ENCODE peak calls at places on chromosomes 13 and 19, in five cellular contexts. O is Peyer's patch, G is IMR-90, F is spleen, X is sigmoid colon. R is an unnamed sample.

GRCh38 chr19:36488816-36489138 is 584 bp downstream of the ZNF566 start:
- DNase-seq in O (no peak), G (no peak), F (no peak), X (no peak), R (no peak)

GRCh38 chr13:113819341-113819730 is 44.5 kb downstream of the GAS6 start:
- DNase-seq in O (no peak), G (no peak), F (no peak), X (no peak), R (no peak)

GRCh38 chr13:81738364-81738763 is 1397.4 kb upstream of the SPRY2 start:
- DNase-seq in O (no peak), G (no peak), F (no peak), X (no peak), R (no peak)

GRCh38 chr19:51163257-51163656 is 21.2 kb downstream of the SIGLEC7 start:
- DNase-seq in O (no peak), G (no peak), F (no peak), X (no peak), R (no peak)

GRCh38 chr13:31200636-31200970 is 828 bp downstream of the B3GLCT start:
- DNase-seq in O (peak), G (no peak), F (peak), X (peak), R (peak)

GRCh38 chr13:30584332-30584731 is 33.4 kb upstream of the USPL1 start:
- DNase-seq in O (no peak), G (no peak), F (no peak), X (no peak), R (no peak)

GRCh38 chr13:80141114-80141849 is 199.6 kb downstream of the SPRY2 start:
- DNase-seq in O (no peak), G (peak), F (no peak), X (no peak), R (no peak)

GRCh38 chr13:96248103-96248502 is 158.2 kb downstream of the HS6ST3 start:
- DNase-seq in O (no peak), G (no peak), F (no peak), X (no peak), R (no peak)

GRCh38 chr13:101876951-101877350 is 424.5 kb downstream of the ITGBL1 start:
- DNase-seq in O (no peak), G (no peak), F (no peak), X (no peak), R (no peak)

GRCh38 chr19:17522988-17523872 is 11.8 kb downstream of the PGLS start:
- DNase-seq in O (no peak), G (no peak), F (peak), X (peak), R (peak)

GRCh38 chr19:19137556-19138109 is 645 bp downstream of the TMEM161A start:
- DNase-seq in O (no peak), G (no peak), F (peak), X (no peak), R (no peak)

GRCh38 chr13:23743269-23743668 is 145.9 kb downstream of the MIPEP start:
- DNase-seq in O (no peak), G (no peak), F (no peak), X (no peak), R (no peak)

GRCh38 chr19:54725321-54725720 is 1.1 kb downstream of the KIR3DL3 start:
- DNase-seq in O (no peak), G (no peak), F (no peak), X (no peak), R (no peak)

GRCh38 chr19:33487901-33488817 is 33.4 kb downstream of the PEPD start:
- DNase-seq in O (peak), G (no peak), F (peak), X (peak), R (peak)

GRCh38 chr19:13015361-13016231 is 20.3 kb downstream of the NFIX start:
- DNase-seq in O (no peak), G (peak), F (no peak), X (no peak), R (no peak)

GRCh38 chr13:19154843-19155242 is 26.8 kb downstream of the TUBA3C start:
- DNase-seq in O (no peak), G (no peak), F (no peak), X (no peak), R (no peak)

GRCh38 chr19:43408043-43408442 is 6.6 kb upstream of the TEX101 start:
- DNase-seq in O (no peak), G (no peak), F (no peak), X (no peak), R (no peak)

GRCh38 chr19:34432797-34433196 is 4.6 kb downstream of the UBA2 start:
- DNase-seq in O (no peak), G (no peak), F (no peak), X (no peak), R (no peak)

GRCh38 chr13:96403241-96403640 is 313.3 kb downstream of the HS6ST3 start:
- DNase-seq in O (no peak), G (no peak), F (no peak), X (no peak), R (no peak)

GRCh38 chr13:94495806-94496205 is 16.3 kb upstream of the DCT start:
- DNase-seq in O (no peak), G (no peak), F (no peak), X (no peak), R (no peak)

GRCh38 chr13:50909605-50910482 is at the start of gene RNASEH2B:
- DNase-seq in O (peak), G (peak), F (peak), X (peak), R (peak)

GRCh38 chr13:109773276-109773675 is 13.1 kb downstream of the IRS2 start:
- DNase-seq in O (no peak), G (no peak), F (no peak), X (no peak), R (no peak)

GRCh38 chr19:32570081-32570785 is 10.8 kb upstream of the PDCD5 start:
- DNase-seq in O (peak), G (peak), F (no peak), X (peak), R (no peak)

GRCh38 chr13:22040810-22041364 is 370.0 kb downstream of the FGF9 start:
- DNase-seq in O (no peak), G (no peak), F (no peak), X (no peak), R (no peak)

GRCh38 chr19:57599761-57600383 is at the start of gene ZNF530:
- DNase-seq in O (peak), G (peak), F (peak), X (peak), R (peak)

GRCh38 chr13:41492432-41493267 is 35.3 kb downstream of the RGCC start:
- DNase-seq in O (no peak), G (no peak), F (no peak), X (no peak), R (no peak)

GRCh38 chr13:106917673-106918652 is 350.0 kb upstream of the ARGLU1 start:
- DNase-seq in O (peak), G (peak), F (peak), X (peak), R (peak)

GRCh38 chr19:34677386-34678084 is at the start of gene ZNF302:
- DNase-seq in O (peak), G (peak), F (peak), X (peak), R (peak)

GRCh38 chr13:67509039-67509438 is 278.9 kb upstream of the PCDH9 start:
- DNase-seq in O (no peak), G (no peak), F (no peak), X (no peak), R (no peak)

GRCh38 chr13:37679043-37679442 is 80.5 kb upstream of the POSTN start:
- DNase-seq in O (no peak), G (no peak), F (no peak), X (no peak), R (no peak)

GRCh38 chr19:12838182-12838890 is at the start of gene MAST1:
- DNase-seq in O (peak), G (no peak), F (peak), X (no peak), R (no peak)

GRCh38 chr19:16799740-16800139 is 29.5 kb upstream of the SIN3B start:
- DNase-seq in O (no peak), G (no peak), F (no peak), X (no peak), R (no peak)

GRCh38 chr13:77584111-77584510 is 48.6 kb downstream of the SCEL start:
- DNase-seq in O (no peak), G (no peak), F (no peak), X (no peak), R (no peak)

GRCh38 chr19:31946491-31946890 is 398.9 kb upstream of the ZNF507 start:
- DNase-seq in O (no peak), G (no peak), F (no peak), X (no peak), R (no peak)

GRCh38 chr13:71621152-71622124 is 245.6 kb downstream of the DACH1 start:
- DNase-seq in O (no peak), G (no peak), F (no peak), X (no peak), R (no peak)

GRCh38 chr19:45169602-45170001 is 8.4 kb downstream of the TRAPPC6A start:
- DNase-seq in O (no peak), G (no peak), F (no peak), X (no peak), R (no peak)

DNA sequence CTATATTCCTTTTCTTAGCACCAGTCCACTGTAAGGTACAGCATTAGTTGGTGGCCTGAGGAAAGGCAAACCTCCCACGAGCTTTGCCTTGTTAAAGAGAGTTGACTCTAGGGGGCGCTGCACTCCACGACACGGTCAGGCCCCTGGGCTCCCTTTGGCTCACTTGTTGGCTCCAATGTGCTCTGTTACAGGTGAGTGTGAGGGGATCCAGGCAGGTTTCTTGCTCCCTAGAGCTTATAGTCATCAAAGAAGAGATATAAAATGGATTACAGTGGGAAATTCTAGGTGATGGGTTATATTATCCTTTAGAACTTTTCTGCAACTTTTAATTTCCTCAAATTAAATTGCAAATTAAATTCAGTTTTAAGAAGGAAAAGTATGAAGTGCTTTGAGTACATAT is 3.7 kb downstream of the WDR87 start:
- DNase-seq in O (peak), G (peak), F (peak), X (peak), R (peak)
- H3K27ac ChIP-seq in O (no peak), G (no peak), F (no peak), X (no peak), R (no peak)

DNA sequence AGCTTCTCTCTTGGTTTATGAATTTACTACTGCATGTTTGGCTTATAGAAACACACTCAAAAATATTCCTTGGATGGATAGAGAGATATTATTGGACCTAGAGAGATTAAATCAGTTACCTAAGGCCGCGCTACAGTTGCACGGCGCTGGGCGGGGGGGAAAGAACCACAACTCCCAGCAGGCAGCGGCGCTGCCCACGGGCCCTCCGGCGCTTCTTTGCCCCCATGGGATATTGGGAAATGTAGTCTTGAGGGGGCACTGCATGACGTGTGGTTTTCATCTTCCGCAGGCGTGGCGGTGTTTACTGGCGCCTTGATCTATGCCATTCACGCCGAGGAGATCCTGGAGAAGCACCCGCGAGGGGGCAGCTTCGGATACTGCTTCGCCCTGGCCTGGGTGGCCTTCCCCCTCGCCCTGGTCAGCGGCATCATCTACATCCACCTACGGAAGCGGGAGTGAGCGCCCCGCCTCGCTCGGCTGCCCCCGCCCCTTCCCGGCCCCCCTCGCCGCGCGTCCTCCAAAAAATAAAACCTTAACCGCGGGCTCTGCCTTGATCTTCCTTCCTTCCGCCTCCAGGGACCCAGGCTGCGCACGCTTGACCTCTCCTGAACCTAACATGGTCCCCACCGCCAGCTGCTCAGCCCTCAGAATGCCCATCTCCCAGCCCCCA is 4.8 kb downstream of the EMP3 start:
- DNase-seq in O (peak), G (no peak), F (peak), X (peak), R (peak)
- TF ChIP-seq POLR2A in O (peak), G (no peak), F (no peak), X (no peak), R (peak)

GRCh38 chr13:27117947-27118346 is 53.7 kb downstream of the USP12 start:
- DNase-seq in O (no peak), G (no peak), F (no peak), X (no peak), R (no peak)
- H3K27ac ChIP-seq in O (no peak), G (peak), F (no peak), X (peak), R (no peak)

GRCh38 chr19:10329555-10329954 is 3.8 kb downstream of the RAVER1 start:
- DNase-seq in O (no peak), G (no peak), F (no peak), X (no peak), R (no peak)

GRCh38 chr19:10332965-10333757 is at the start of gene RAVER1:
- DNase-seq in O (peak), G (peak), F (peak), X (peak), R (peak)

GRCh38 chr19:10333758-10334339 is 520 bp upstream of the RAVER1 start:
- DNase-seq in O (no peak), G (no peak), F (no peak), X (no peak), R (no peak)

GRCh38 chr19:10334340-10335148 is 1.2 kb upstream of the RAVER1 start:
- DNase-seq in O (peak), G (peak), F (peak), X (peak), R (peak)

GRCh38 chr19:10332158-10332964 is 968 bp downstream of the RAVER1 start:
- DNase-seq in O (peak), G (no peak), F (no peak), X (no peak), R (no peak)
- TF ChIP-seq POLR2A in O (peak), G (no peak), F (no peak), X (no peak), R (no peak)

DNA sequence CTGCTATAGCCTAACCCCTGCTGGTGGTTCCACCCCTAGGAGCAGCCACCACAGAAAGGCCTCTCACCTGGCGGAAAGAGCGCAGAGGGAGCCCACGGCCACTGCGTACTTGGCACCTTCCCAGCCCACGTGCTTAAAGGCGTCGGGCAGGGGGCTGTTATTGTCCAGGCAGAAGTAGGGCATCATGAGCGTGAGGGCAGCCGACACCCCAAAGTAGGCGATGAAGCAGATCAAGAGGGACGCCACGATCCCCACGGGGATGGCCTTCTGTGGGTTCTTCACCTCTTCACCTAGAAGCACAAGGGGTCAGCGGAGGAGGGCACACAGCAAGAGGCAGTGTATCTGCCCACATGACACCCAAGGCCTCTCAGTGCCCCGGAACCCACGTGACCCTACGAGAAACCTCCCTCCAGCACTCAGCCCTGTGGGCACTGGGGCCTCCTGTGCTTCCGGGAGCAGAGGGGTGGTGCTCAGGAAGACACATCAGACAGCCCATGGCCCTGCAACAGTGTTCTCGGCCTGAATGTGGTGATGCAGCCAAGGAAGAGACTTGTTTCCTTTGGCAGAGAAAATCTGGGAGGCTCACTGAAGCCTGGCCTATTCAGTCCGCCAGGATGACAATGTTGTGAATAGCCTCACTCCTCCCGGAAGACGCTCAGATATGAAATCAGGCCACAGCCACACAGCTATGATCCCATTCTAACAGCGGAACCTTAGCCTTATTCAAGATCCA is 72.1 kb downstream of the SLC7A1 start:
- DNase-seq in O (peak), G (no peak), F (peak), X (no peak), R (no peak)
- H3K27ac ChIP-seq in O (no peak), G (no peak), F (no peak), X (peak), R (no peak)

GRCh38 chr19:3830841-3831589 is 37.8 kb downstream of the ZFR2 start:
- DNase-seq in O (no peak), G (no peak), F (no peak), X (no peak), R (no peak)
- TF ChIP-seq POLR2A in O (no peak), G (no peak), F (no peak), X (no peak), R (no peak)

DNA sequence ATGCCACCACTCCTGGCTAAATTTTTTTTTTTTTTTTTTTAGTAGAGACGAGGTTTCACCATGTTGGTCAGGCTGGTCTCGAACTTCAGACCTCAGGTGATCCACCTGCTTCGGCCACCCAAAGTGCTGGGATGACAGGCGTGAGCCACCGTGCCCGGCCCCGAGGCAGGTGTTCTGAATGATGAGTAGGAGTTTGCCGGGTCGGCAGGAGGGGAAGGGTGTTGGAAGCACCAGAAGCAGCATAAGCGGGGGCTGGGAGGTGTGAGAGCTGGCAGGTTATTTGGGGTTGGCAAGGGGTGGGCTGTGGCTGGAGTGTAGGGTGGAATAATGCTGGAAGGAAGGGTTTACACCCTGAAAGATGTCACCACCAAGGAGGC is 1.8 kb downstream of the SPPL2B start:
- DNase-seq in O (no peak), G (no peak), F (no peak), X (no peak), R (no peak)
- H3K27ac ChIP-seq in O (peak), G (no peak), F (no peak), X (no peak), R (no peak)

GRCh38 chr19:21328885-21329605 is at the start of gene ZNF708:
- DNase-seq in O (peak), G (peak), F (peak), X (peak), R (peak)
- TF ChIP-seq POLR2A in O (peak), G (peak), F (no peak), X (peak), R (peak)